ENCODE peak calls at places on chromosomes 12 and 14, in four cellular contexts. One of them, this sample, is unnamed.

GRCh38 chr14:100589760-100590469 is 2.7 kb upstream of the BEGAIN start:
- DNase-seq in NCI-H1105: no peak
- DNase-seq in HEK293T: no peak
- DNase-seq in gastrocnemius medialis: no peak
- DNase-seq in this sample: no peak

GRCh38 chr12:121803861-121804416 is at the start of gene SETD1B:
- DNase-seq in NCI-H1105: no peak
- DNase-seq in HEK293T: no peak
- DNase-seq in gastrocnemius medialis: peak
- DNase-seq in this sample: peak

GRCh38 chr14:104678346-104678745 is 11.1 kb upstream of the INF2 start:
- DNase-seq in NCI-H1105: no peak
- DNase-seq in HEK293T: no peak
- DNase-seq in gastrocnemius medialis: no peak
- DNase-seq in this sample: peak

GRCh38 chr12:11652351-11653040 is 3.0 kb downstream of the ETV6 start:
- DNase-seq in HEK293T: no peak
- DNase-seq in gastrocnemius medialis: no peak
- DNase-seq in NCI-H1105: no peak
- DNase-seq in this sample: no peak

GRCh38 chr12:71691504-71692129 is 5.7 kb downstream of the TMEM19 start:
- DNase-seq in NCI-H1105: peak
- DNase-seq in HEK293T: no peak
- DNase-seq in gastrocnemius medialis: no peak
- DNase-seq in this sample: peak

GRCh38 chr14:93705513-93706156 is 82.7 kb downstream of the PRIMA1 start:
- DNase-seq in gastrocnemius medialis: no peak
- DNase-seq in NCI-H1105: no peak
- DNase-seq in HEK293T: no peak
- DNase-seq in this sample: no peak

GRCh38 chr12:50112456-50113218 is 601 bp downstream of the COX14 start:
- DNase-seq in HEK293T: peak
- DNase-seq in NCI-H1105: no peak
- DNase-seq in gastrocnemius medialis: no peak
- DNase-seq in this sample: peak

GRCh38 chr14:20679907-20680306 is 4.5 kb upstream of the RNASE4 start:
- DNase-seq in HEK293T: peak
- DNase-seq in NCI-H1105: no peak
- DNase-seq in gastrocnemius medialis: no peak
- DNase-seq in this sample: no peak

GRCh38 chr12:53575502-53576264 is 50.5 kb downstream of the ATF7 start:
- DNase-seq in NCI-H1105: no peak
- DNase-seq in gastrocnemius medialis: no peak
- DNase-seq in HEK293T: no peak
- DNase-seq in this sample: no peak

GRCh38 chr12:21607701-21608100 is 3.1 kb upstream of the GYS2 start:
- DNase-seq in gastrocnemius medialis: no peak
- DNase-seq in HEK293T: no peak
- DNase-seq in NCI-H1105: no peak
- DNase-seq in this sample: no peak

GRCh38 chr14:24633353-24633752 is 637 bp downstream of the GZMB start:
- DNase-seq in NCI-H1105: no peak
- DNase-seq in HEK293T: no peak
- DNase-seq in gastrocnemius medialis: no peak
- DNase-seq in this sample: no peak

GRCh38 chr12:60072911-60073310 is 477.1 kb downstream of the SLC16A7 start:
- DNase-seq in NCI-H1105: no peak
- DNase-seq in gastrocnemius medialis: no peak
- DNase-seq in HEK293T: no peak
- DNase-seq in this sample: no peak

GRCh38 chr12:69608114-69608513 is 2.6 kb downstream of the LRRC10 start:
- DNase-seq in NCI-H1105: no peak
- DNase-seq in HEK293T: no peak
- DNase-seq in gastrocnemius medialis: no peak
- DNase-seq in this sample: no peak